ENCODE peak calls at places on chromosomes 1 and 21, in eight cellular contexts. One of them, this sample, is unnamed. For H3K4me1, the result is how much of the 10 kb centered on the place peaks cover.

GRCh38 chr1:211918665-211919414 is 88.3 kb upstream of the LPGAT1 start:
- DNase-seq in sigmoid colon: no peak
- DNase-seq in suprapubic skin: no peak
- DNase-seq in SK-N-SH: no peak
- DNase-seq in H1: no peak
- DNase-seq in stomach: no peak
- DNase-seq in K562: no peak
- DNase-seq in HepG2: no peak
- DNase-seq in this sample: no peak

GRCh38 chr1:53278294-53278693 is 40.0 kb upstream of the MAGOH start:
- DNase-seq in sigmoid colon: peak
- DNase-seq in suprapubic skin: no peak
- DNase-seq in SK-N-SH: peak
- DNase-seq in H1: peak
- DNase-seq in stomach: peak
- DNase-seq in K562: peak
- DNase-seq in HepG2: peak
- DNase-seq in this sample: peak

GRCh38 chr1:231335663-231336602 is 1.7 kb downstream of the EXOC8 start:
- DNase-seq in sigmoid colon: no peak
- DNase-seq in suprapubic skin: no peak
- DNase-seq in SK-N-SH: no peak
- DNase-seq in H1: no peak
- DNase-seq in stomach: no peak
- DNase-seq in K562: no peak
- DNase-seq in HepG2: peak
- DNase-seq in this sample: no peak

GRCh38 chr1:47190807-47191206 is 971 bp upstream of the PDZK1IP1 start:
- DNase-seq in sigmoid colon: no peak
- DNase-seq in suprapubic skin: no peak
- DNase-seq in SK-N-SH: no peak
- DNase-seq in H1: no peak
- DNase-seq in stomach: peak
- DNase-seq in K562: no peak
- DNase-seq in HepG2: no peak
- DNase-seq in this sample: no peak

GRCh38 chr1:100127226-100127625 is 5.5 kb downstream of the SASS6 start:
- DNase-seq in sigmoid colon: no peak
- DNase-seq in suprapubic skin: no peak
- DNase-seq in SK-N-SH: no peak
- DNase-seq in H1: no peak
- DNase-seq in stomach: no peak
- DNase-seq in K562: no peak
- DNase-seq in HepG2: no peak
- DNase-seq in this sample: no peak

GRCh38 chr1:198913667-198914066 is 274.8 kb downstream of the PTPRC start:
- DNase-seq in sigmoid colon: no peak
- DNase-seq in suprapubic skin: no peak
- DNase-seq in SK-N-SH: no peak
- DNase-seq in H1: no peak
- DNase-seq in stomach: no peak
- DNase-seq in K562: no peak
- DNase-seq in HepG2: no peak
- DNase-seq in this sample: no peak

GRCh38 chr21:25568230-25568629 is 39.1 kb downstream of the MRPL39 start:
- DNase-seq in sigmoid colon: peak
- DNase-seq in suprapubic skin: no peak
- DNase-seq in SK-N-SH: no peak
- DNase-seq in H1: no peak
- DNase-seq in stomach: no peak
- DNase-seq in K562: no peak
- DNase-seq in HepG2: no peak
- DNase-seq in this sample: peak

GRCh38 chr1:197725044-197725443 is 50.2 kb downstream of the DENND1B start:
- DNase-seq in sigmoid colon: no peak
- DNase-seq in suprapubic skin: no peak
- DNase-seq in SK-N-SH: no peak
- DNase-seq in H1: no peak
- DNase-seq in stomach: no peak
- DNase-seq in K562: peak
- DNase-seq in HepG2: peak
- DNase-seq in this sample: no peak

DNA sequence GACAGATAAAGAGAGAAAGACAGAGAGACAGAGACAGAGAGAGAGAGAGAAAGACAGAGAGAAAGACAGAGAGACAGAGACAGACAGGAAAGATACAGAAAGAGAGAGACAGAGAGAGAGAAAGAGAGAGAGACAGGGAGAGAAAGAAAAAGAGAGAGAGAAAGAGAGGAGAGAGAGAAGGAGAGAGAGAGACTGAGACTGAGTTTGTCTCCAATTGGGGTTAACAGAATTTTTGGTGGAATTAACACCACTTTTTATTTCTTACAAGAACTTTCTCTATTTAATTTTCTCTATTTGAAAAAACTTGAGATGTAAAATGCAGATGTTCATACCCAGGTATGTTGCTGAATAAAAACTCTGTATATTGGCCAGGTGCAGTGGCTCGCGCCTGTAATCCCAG is 56.6 kb downstream of the FMN2 start:
- DNase-seq in sigmoid colon: no peak
- DNase-seq in suprapubic skin: no peak
- DNase-seq in SK-N-SH: no peak
- DNase-seq in H1: no peak
- DNase-seq in stomach: no peak
- DNase-seq in K562: no peak
- DNase-seq in HepG2: no peak
- DNase-seq in this sample: no peak
- H3K4me1 ChIP-seq in sigmoid colon: under half
- H3K4me1 ChIP-seq in suprapubic skin: under half
- H3K4me1 ChIP-seq in SK-N-SH: under half
- H3K4me1 ChIP-seq in H1: under half
- H3K4me1 ChIP-seq in stomach: under half
- H3K4me1 ChIP-seq in K562: under half
- H3K4me1 ChIP-seq in HepG2: under half
- H3K4me1 ChIP-seq in this sample: under half

GRCh38 chr1:43293896-43294760 is 6.7 kb upstream of the TIE1 start:
- DNase-seq in sigmoid colon: no peak
- DNase-seq in suprapubic skin: no peak
- DNase-seq in SK-N-SH: no peak
- DNase-seq in H1: no peak
- DNase-seq in stomach: no peak
- DNase-seq in K562: no peak
- DNase-seq in HepG2: no peak
- DNase-seq in this sample: no peak
- TF ChIP-seq POLR2AphosphoS5 in sigmoid colon: peak
- TF ChIP-seq POLR2AphosphoS5 in suprapubic skin: no peak
- TF ChIP-seq POLR2AphosphoS5 in SK-N-SH: no peak
- TF ChIP-seq POLR2AphosphoS5 in H1: no peak
- TF ChIP-seq POLR2AphosphoS5 in stomach: no peak
- TF ChIP-seq POLR2AphosphoS5 in K562: no peak
- TF ChIP-seq POLR2AphosphoS5 in HepG2: no peak
- TF ChIP-seq POLR2AphosphoS5 in this sample: no peak

DNA sequence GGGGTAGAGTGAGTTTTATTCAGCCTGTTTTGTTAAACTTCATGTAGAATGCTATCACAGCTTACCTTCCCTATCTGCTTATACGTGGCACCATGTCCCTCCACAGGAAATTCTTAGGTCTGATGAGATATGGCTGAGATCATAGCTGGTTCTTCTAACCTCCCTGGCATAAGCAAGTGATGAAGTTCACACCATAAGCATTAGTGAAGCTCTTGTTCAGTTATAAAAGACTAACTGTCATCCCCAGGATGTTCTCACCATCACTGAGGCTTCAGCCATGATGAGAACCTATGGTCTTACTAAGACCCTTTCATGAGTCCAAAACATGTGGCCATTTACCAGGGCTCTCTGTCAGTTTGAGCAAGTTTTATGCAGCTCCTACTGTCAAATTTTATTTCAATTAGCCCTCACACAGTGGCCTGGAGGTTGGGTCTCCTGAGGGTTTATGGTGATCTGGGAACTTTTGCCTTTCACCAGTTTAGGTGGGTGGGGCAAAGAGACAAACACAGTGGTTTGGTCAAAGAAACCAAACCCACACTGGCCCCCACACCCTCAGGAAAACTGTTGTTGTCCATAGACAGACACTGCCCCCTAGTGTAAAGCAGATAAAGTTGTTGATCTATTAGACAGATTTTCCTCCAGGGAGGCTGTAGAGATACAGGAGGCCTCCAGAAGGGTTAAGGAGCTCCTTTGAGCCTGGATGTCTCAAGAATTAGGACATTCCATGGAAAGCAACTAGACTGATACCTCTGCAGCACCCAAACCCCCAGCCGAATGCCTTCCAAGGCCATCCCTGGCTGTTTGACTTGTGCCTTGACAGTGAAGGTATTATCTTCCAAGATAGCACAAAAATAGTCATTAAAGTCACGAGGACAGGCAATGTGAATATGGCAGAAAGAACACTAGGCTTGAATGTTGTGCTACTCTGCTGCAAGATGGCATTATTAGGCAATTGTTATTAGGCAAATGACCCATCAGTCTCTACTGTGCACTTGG is 5.0 kb downstream of the SLC22A15 start:
- DNase-seq in sigmoid colon: no peak
- DNase-seq in suprapubic skin: no peak
- DNase-seq in SK-N-SH: peak
- DNase-seq in H1: no peak
- DNase-seq in stomach: no peak
- DNase-seq in K562: peak
- DNase-seq in HepG2: peak
- DNase-seq in this sample: no peak
- TF ChIP-seq EP300 in sigmoid colon: no peak
- TF ChIP-seq EP300 in suprapubic skin: no peak
- TF ChIP-seq EP300 in SK-N-SH: no peak
- TF ChIP-seq EP300 in H1: no peak
- TF ChIP-seq EP300 in stomach: no peak
- TF ChIP-seq EP300 in K562: no peak
- TF ChIP-seq EP300 in HepG2: no peak
- TF ChIP-seq EP300 in this sample: no peak

GRCh38 chr1:85570446-85571180 is 9.9 kb upstream of the CCN1 start:
- DNase-seq in sigmoid colon: no peak
- DNase-seq in suprapubic skin: no peak
- DNase-seq in SK-N-SH: no peak
- DNase-seq in H1: peak
- DNase-seq in stomach: no peak
- DNase-seq in K562: no peak
- DNase-seq in HepG2: no peak
- DNase-seq in this sample: no peak

GRCh38 chr1:85571830-85572229 is 8.7 kb upstream of the CCN1 start:
- DNase-seq in sigmoid colon: no peak
- DNase-seq in suprapubic skin: no peak
- DNase-seq in SK-N-SH: no peak
- DNase-seq in H1: peak
- DNase-seq in stomach: no peak
- DNase-seq in K562: no peak
- DNase-seq in HepG2: no peak
- DNase-seq in this sample: no peak

GRCh38 chr1:85571181-85571540 is 9.4 kb upstream of the CCN1 start:
- DNase-seq in sigmoid colon: no peak
- DNase-seq in suprapubic skin: no peak
- DNase-seq in SK-N-SH: no peak
- DNase-seq in H1: peak
- DNase-seq in stomach: no peak
- DNase-seq in K562: no peak
- DNase-seq in HepG2: peak
- DNase-seq in this sample: no peak

GRCh38 chr1:85573348-85573747 is 7.2 kb upstream of the CCN1 start:
- DNase-seq in sigmoid colon: no peak
- DNase-seq in suprapubic skin: no peak
- DNase-seq in SK-N-SH: no peak
- DNase-seq in H1: no peak
- DNase-seq in stomach: no peak
- DNase-seq in K562: no peak
- DNase-seq in HepG2: no peak
- DNase-seq in this sample: no peak

GRCh38 chr1:85572574-85572973 is 8.0 kb upstream of the CCN1 start:
- DNase-seq in sigmoid colon: no peak
- DNase-seq in suprapubic skin: no peak
- DNase-seq in SK-N-SH: no peak
- DNase-seq in H1: peak
- DNase-seq in stomach: no peak
- DNase-seq in K562: no peak
- DNase-seq in HepG2: no peak
- DNase-seq in this sample: no peak
- H3K4me1 ChIP-seq in sigmoid colon: under half
- H3K4me1 ChIP-seq in suprapubic skin: under half
- H3K4me1 ChIP-seq in SK-N-SH: half or more
- H3K4me1 ChIP-seq in H1: under half
- H3K4me1 ChIP-seq in stomach: under half
- H3K4me1 ChIP-seq in K562: under half
- H3K4me1 ChIP-seq in HepG2: under half
- H3K4me1 ChIP-seq in this sample: under half

GRCh38 chr1:1782399-1783221 is 4.3 kb upstream of the NADK start:
- DNase-seq in sigmoid colon: no peak
- DNase-seq in suprapubic skin: peak
- DNase-seq in SK-N-SH: no peak
- DNase-seq in H1: peak
- DNase-seq in stomach: peak
- DNase-seq in K562: peak
- DNase-seq in HepG2: peak
- DNase-seq in this sample: peak
- TF ChIP-seq POLR2AphosphoS5 in sigmoid colon: no peak
- TF ChIP-seq POLR2AphosphoS5 in suprapubic skin: peak
- TF ChIP-seq POLR2AphosphoS5 in SK-N-SH: no peak
- TF ChIP-seq POLR2AphosphoS5 in H1: no peak
- TF ChIP-seq POLR2AphosphoS5 in stomach: peak
- TF ChIP-seq POLR2AphosphoS5 in K562: no peak
- TF ChIP-seq POLR2AphosphoS5 in HepG2: peak
- TF ChIP-seq POLR2AphosphoS5 in this sample: peak

DNA sequence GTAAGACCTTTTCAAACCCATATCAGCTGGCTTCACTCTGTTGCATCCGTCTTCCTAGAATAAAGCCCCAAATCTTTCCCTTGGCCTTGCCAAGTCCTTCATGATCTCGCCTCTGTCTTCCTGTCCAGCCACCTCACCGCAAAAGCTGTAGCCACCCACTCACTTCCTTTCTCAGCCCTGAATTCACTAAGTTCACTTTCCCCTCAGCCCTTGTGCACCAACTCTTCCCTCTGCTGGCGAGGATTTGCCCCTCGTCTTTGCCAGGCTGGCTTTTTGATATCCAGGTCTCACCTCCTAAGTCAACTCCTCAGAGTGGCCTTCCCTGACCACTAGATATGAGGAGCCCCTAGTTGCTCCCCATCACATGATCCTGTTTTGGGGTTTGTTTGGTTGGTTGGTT is 3.9 kb upstream of the COL16A1 start:
- DNase-seq in sigmoid colon: no peak
- DNase-seq in suprapubic skin: no peak
- DNase-seq in SK-N-SH: no peak
- DNase-seq in H1: no peak
- DNase-seq in stomach: no peak
- DNase-seq in K562: no peak
- DNase-seq in HepG2: no peak
- DNase-seq in this sample: no peak
- TF ChIP-seq EP300 in sigmoid colon: no peak
- TF ChIP-seq EP300 in suprapubic skin: no peak
- TF ChIP-seq EP300 in SK-N-SH: no peak
- TF ChIP-seq EP300 in H1: no peak
- TF ChIP-seq EP300 in stomach: no peak
- TF ChIP-seq EP300 in K562: no peak
- TF ChIP-seq EP300 in HepG2: no peak
- TF ChIP-seq EP300 in this sample: no peak

DNA sequence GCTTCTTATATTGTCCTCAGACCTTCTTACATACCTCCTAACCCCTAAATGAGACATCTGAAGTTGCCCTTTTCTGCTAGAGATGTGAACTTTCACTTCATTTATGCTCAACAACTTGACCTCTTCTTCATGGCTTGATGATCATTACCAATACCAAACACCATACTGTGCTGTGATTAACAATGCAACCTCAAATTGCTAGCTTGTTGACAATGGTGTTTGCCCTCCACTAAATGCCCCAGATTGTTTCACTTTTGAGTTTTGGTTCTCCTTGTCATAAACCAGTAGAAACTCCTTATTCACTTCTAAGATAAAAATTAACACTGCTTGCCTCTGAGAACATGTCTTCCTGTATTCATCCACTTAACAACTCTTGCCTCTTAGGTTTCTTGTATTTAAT is 5.6 kb downstream of the JAK1 start:
- DNase-seq in sigmoid colon: no peak
- DNase-seq in suprapubic skin: no peak
- DNase-seq in SK-N-SH: no peak
- DNase-seq in H1: no peak
- DNase-seq in stomach: no peak
- DNase-seq in K562: no peak
- DNase-seq in HepG2: no peak
- DNase-seq in this sample: no peak
- H3K4me1 ChIP-seq in sigmoid colon: under half
- H3K4me1 ChIP-seq in suprapubic skin: half or more
- H3K4me1 ChIP-seq in SK-N-SH: under half
- H3K4me1 ChIP-seq in H1: under half
- H3K4me1 ChIP-seq in stomach: under half
- H3K4me1 ChIP-seq in K562: under half
- H3K4me1 ChIP-seq in HepG2: under half
- H3K4me1 ChIP-seq in this sample: half or more

This sample was measured in upper lobe of left lung.